ENCODE peak calls at places on chromosomes 16 and 17, in ten cellular contexts. One of them, this sample, is unnamed.

GRCh38 chr16:85956426-85956825 is 57.5 kb downstream of the IRF8 start:
- DNase-seq in CD8-positive, alpha-beta T cell: no peak
- DNase-seq in body of pancreas: no peak
- DNase-seq in foreskin keratinocyte: no peak
- DNase-seq in tibial nerve: no peak
- DNase-seq in ascending aorta: no peak
- DNase-seq in mammary epithelial cell: no peak
- DNase-seq in RWPE1: no peak
- DNase-seq in ovary: no peak
- DNase-seq in dorsolateral prefrontal cortex: no peak
- DNase-seq in this sample: no peak

GRCh38 chr16:30377050-30377811 is 2.6 kb downstream of the MYL11 start:
- DNase-seq in CD8-positive, alpha-beta T cell: no peak
- DNase-seq in body of pancreas: no peak
- DNase-seq in foreskin keratinocyte: no peak
- DNase-seq in tibial nerve: no peak
- DNase-seq in ascending aorta: no peak
- DNase-seq in mammary epithelial cell: no peak
- DNase-seq in RWPE1: no peak
- DNase-seq in ovary: no peak
- DNase-seq in dorsolateral prefrontal cortex: no peak
- DNase-seq in this sample: no peak

GRCh38 chr17:61659437-61659836 is 68.4 kb upstream of the NACA2 start:
- DNase-seq in CD8-positive, alpha-beta T cell: no peak
- DNase-seq in body of pancreas: no peak
- DNase-seq in foreskin keratinocyte: no peak
- DNase-seq in tibial nerve: no peak
- DNase-seq in ascending aorta: no peak
- DNase-seq in mammary epithelial cell: no peak
- DNase-seq in RWPE1: no peak
- DNase-seq in ovary: no peak
- DNase-seq in dorsolateral prefrontal cortex: no peak
- DNase-seq in this sample: no peak

GRCh38 chr17:78707016-78707415 is 75.1 kb downstream of the CYTH1 start:
- DNase-seq in CD8-positive, alpha-beta T cell: no peak
- DNase-seq in body of pancreas: no peak
- DNase-seq in foreskin keratinocyte: no peak
- DNase-seq in tibial nerve: no peak
- DNase-seq in ascending aorta: no peak
- DNase-seq in mammary epithelial cell: peak; percentile 71
- DNase-seq in RWPE1: no peak
- DNase-seq in ovary: no peak
- DNase-seq in dorsolateral prefrontal cortex: no peak
- DNase-seq in this sample: no peak

GRCh38 chr17:16106161-16106891 is 106.7 kb downstream of the TTC19 start:
- DNase-seq in CD8-positive, alpha-beta T cell: no peak
- DNase-seq in body of pancreas: no peak
- DNase-seq in foreskin keratinocyte: no peak
- DNase-seq in tibial nerve: no peak
- DNase-seq in ascending aorta: no peak
- DNase-seq in mammary epithelial cell: no peak
- DNase-seq in RWPE1: no peak
- DNase-seq in ovary: no peak
- DNase-seq in dorsolateral prefrontal cortex: no peak
- DNase-seq in this sample: no peak

GRCh38 chr16:50596762-50597450 is 48.7 kb downstream of the NKD1 start:
- DNase-seq in CD8-positive, alpha-beta T cell: no peak
- DNase-seq in body of pancreas: no peak
- DNase-seq in foreskin keratinocyte: no peak
- DNase-seq in tibial nerve: no peak
- DNase-seq in ascending aorta: no peak
- DNase-seq in mammary epithelial cell: no peak
- DNase-seq in RWPE1: no peak
- DNase-seq in ovary: no peak
- DNase-seq in dorsolateral prefrontal cortex: no peak
- DNase-seq in this sample: no peak

GRCh38 chr16:55323637-55324490 is at the start of gene IRX6:
- DNase-seq in CD8-positive, alpha-beta T cell: no peak
- DNase-seq in body of pancreas: no peak
- DNase-seq in foreskin keratinocyte: no peak
- DNase-seq in tibial nerve: no peak
- DNase-seq in ascending aorta: no peak
- DNase-seq in mammary epithelial cell: peak; percentile 37
- DNase-seq in RWPE1: no peak
- DNase-seq in ovary: no peak
- DNase-seq in dorsolateral prefrontal cortex: no peak
- DNase-seq in this sample: no peak

GRCh38 chr17:77375917-77376651 is 235.3 kb downstream of the SEC14L1 start:
- DNase-seq in CD8-positive, alpha-beta T cell: peak; percentile 79
- DNase-seq in body of pancreas: no peak
- DNase-seq in foreskin keratinocyte: no peak
- DNase-seq in tibial nerve: no peak
- DNase-seq in ascending aorta: no peak
- DNase-seq in mammary epithelial cell: peak; percentile 59
- DNase-seq in RWPE1: no peak
- DNase-seq in ovary: peak; percentile 60
- DNase-seq in dorsolateral prefrontal cortex: no peak
- DNase-seq in this sample: no peak

GRCh38 chr17:5826384-5826783 is 242.1 kb upstream of the NLRP1 start:
- DNase-seq in CD8-positive, alpha-beta T cell: no peak
- DNase-seq in body of pancreas: no peak
- DNase-seq in foreskin keratinocyte: peak; percentile 66
- DNase-seq in tibial nerve: no peak
- DNase-seq in ascending aorta: no peak
- DNase-seq in mammary epithelial cell: peak; percentile 70
- DNase-seq in RWPE1: peak; percentile 28
- DNase-seq in ovary: no peak
- DNase-seq in dorsolateral prefrontal cortex: no peak
- DNase-seq in this sample: no peak

GRCh38 chr17:602436-602835 is 112.2 kb downstream of the VPS53 start:
- DNase-seq in CD8-positive, alpha-beta T cell: no peak
- DNase-seq in body of pancreas: no peak
- DNase-seq in foreskin keratinocyte: no peak
- DNase-seq in tibial nerve: no peak
- DNase-seq in ascending aorta: no peak
- DNase-seq in mammary epithelial cell: no peak
- DNase-seq in RWPE1: no peak
- DNase-seq in ovary: no peak
- DNase-seq in dorsolateral prefrontal cortex: no peak
- DNase-seq in this sample: no peak

GRCh38 chr16:89388536-89388935 is 101.8 kb downstream of the ANKRD11 start:
- DNase-seq in CD8-positive, alpha-beta T cell: no peak
- DNase-seq in body of pancreas: no peak
- DNase-seq in foreskin keratinocyte: no peak
- DNase-seq in tibial nerve: no peak
- DNase-seq in ascending aorta: no peak
- DNase-seq in mammary epithelial cell: no peak
- DNase-seq in RWPE1: no peak
- DNase-seq in ovary: no peak
- DNase-seq in dorsolateral prefrontal cortex: no peak
- DNase-seq in this sample: no peak

GRCh38 chr17:18937981-18938691 is 13.8 kb upstream of the SLC5A10 start:
- DNase-seq in CD8-positive, alpha-beta T cell: no peak
- DNase-seq in body of pancreas: no peak
- DNase-seq in foreskin keratinocyte: no peak
- DNase-seq in tibial nerve: no peak
- DNase-seq in ascending aorta: no peak
- DNase-seq in mammary epithelial cell: no peak
- DNase-seq in RWPE1: no peak
- DNase-seq in ovary: no peak
- DNase-seq in dorsolateral prefrontal cortex: no peak
- DNase-seq in this sample: no peak

GRCh38 chr17:32341141-32341856 is 674 bp downstream of the C17orf75 start:
- DNase-seq in CD8-positive, alpha-beta T cell: peak; percentile 46
- DNase-seq in body of pancreas: peak; percentile 26
- DNase-seq in foreskin keratinocyte: peak; percentile 19
- DNase-seq in tibial nerve: no peak
- DNase-seq in ascending aorta: no peak
- DNase-seq in mammary epithelial cell: peak; percentile 21
- DNase-seq in RWPE1: no peak
- DNase-seq in ovary: no peak
- DNase-seq in dorsolateral prefrontal cortex: no peak
- DNase-seq in this sample: peak; percentile 72

GRCh38 chr17:4895676-4896331 is 3.5 kb upstream of the C17orf107 start:
- DNase-seq in CD8-positive, alpha-beta T cell: no peak
- DNase-seq in body of pancreas: no peak
- DNase-seq in foreskin keratinocyte: no peak
- DNase-seq in tibial nerve: no peak
- DNase-seq in ascending aorta: no peak
- DNase-seq in mammary epithelial cell: no peak
- DNase-seq in RWPE1: no peak
- DNase-seq in ovary: no peak
- DNase-seq in dorsolateral prefrontal cortex: no peak
- DNase-seq in this sample: no peak

GRCh38 chr17:60355663-60356594 is 36.0 kb downstream of the USP32 start:
- DNase-seq in CD8-positive, alpha-beta T cell: no peak
- DNase-seq in body of pancreas: peak; percentile 10
- DNase-seq in foreskin keratinocyte: no peak
- DNase-seq in tibial nerve: no peak
- DNase-seq in ascending aorta: no peak
- DNase-seq in mammary epithelial cell: no peak
- DNase-seq in RWPE1: no peak
- DNase-seq in ovary: no peak
- DNase-seq in dorsolateral prefrontal cortex: no peak
- DNase-seq in this sample: no peak

GRCh38 chr16:70018254-70018653 is 67.1 kb downstream of the CLEC18A start:
- DNase-seq in CD8-positive, alpha-beta T cell: peak; percentile 52
- DNase-seq in body of pancreas: peak; percentile 31
- DNase-seq in foreskin keratinocyte: peak; percentile 2
- DNase-seq in tibial nerve: no peak
- DNase-seq in ascending aorta: no peak
- DNase-seq in mammary epithelial cell: peak; percentile 27
- DNase-seq in RWPE1: no peak
- DNase-seq in ovary: no peak
- DNase-seq in dorsolateral prefrontal cortex: no peak
- DNase-seq in this sample: peak; percentile 19

GRCh38 chr17:42387663-42388380 is 420 bp downstream of the STAT3 start:
- DNase-seq in CD8-positive, alpha-beta T cell: peak; percentile 38
- DNase-seq in body of pancreas: peak; percentile 76
- DNase-seq in foreskin keratinocyte: no peak
- DNase-seq in tibial nerve: no peak
- DNase-seq in ascending aorta: peak; percentile 78
- DNase-seq in mammary epithelial cell: peak; percentile 62
- DNase-seq in RWPE1: peak; percentile 49
- DNase-seq in ovary: peak; percentile 56
- DNase-seq in dorsolateral prefrontal cortex: no peak
- DNase-seq in this sample: peak; percentile 18

GRCh38 chr16:68995011-68995504 is 110.4 kb upstream of the HAS3 start:
- DNase-seq in CD8-positive, alpha-beta T cell: no peak
- DNase-seq in body of pancreas: peak; percentile 33
- DNase-seq in foreskin keratinocyte: peak; percentile 98
- DNase-seq in tibial nerve: no peak
- DNase-seq in ascending aorta: no peak
- DNase-seq in mammary epithelial cell: peak; percentile 98
- DNase-seq in RWPE1: peak; percentile 74
- DNase-seq in ovary: no peak
- DNase-seq in dorsolateral prefrontal cortex: no peak
- DNase-seq in this sample: no peak
- TF ChIP-seq CTCF in CD8-positive, alpha-beta T cell: no peak
- TF ChIP-seq CTCF in body of pancreas: no peak
- TF ChIP-seq CTCF in foreskin keratinocyte: peak; percentile 76
- TF ChIP-seq CTCF in tibial nerve: no peak
- TF ChIP-seq CTCF in ascending aorta: no peak
- TF ChIP-seq CTCF in mammary epithelial cell: peak; percentile 59
- TF ChIP-seq CTCF in RWPE1: peak; percentile 48
- TF ChIP-seq CTCF in ovary: no peak
- TF ChIP-seq CTCF in dorsolateral prefrontal cortex: peak; percentile 22
- TF ChIP-seq CTCF in this sample: peak; percentile 11

DNA sequence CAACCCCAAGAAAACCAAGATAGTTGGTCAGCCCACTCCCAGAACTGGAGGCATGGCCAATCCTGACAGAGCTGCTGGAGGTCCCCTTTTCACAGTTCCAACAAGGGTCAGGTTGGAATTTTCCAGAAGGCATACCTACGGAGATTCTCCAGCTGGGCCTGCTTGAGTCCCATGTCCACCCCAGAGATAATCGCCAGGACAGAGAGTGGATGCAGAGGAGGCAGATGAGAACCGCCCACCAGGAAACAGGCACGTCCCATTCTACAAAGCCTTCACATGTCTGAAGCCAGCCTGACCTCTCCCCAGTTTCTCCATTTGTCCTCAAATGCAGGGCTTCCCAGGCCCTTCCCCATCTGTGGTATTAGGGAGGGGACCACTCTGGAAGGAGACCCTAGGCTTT is 47.4 kb upstream of the SMURF2 start:
- DNase-seq in CD8-positive, alpha-beta T cell: no peak
- DNase-seq in body of pancreas: no peak
- DNase-seq in foreskin keratinocyte: no peak
- DNase-seq in tibial nerve: no peak
- DNase-seq in ascending aorta: no peak
- DNase-seq in mammary epithelial cell: no peak
- DNase-seq in RWPE1: no peak
- DNase-seq in ovary: no peak
- DNase-seq in dorsolateral prefrontal cortex: no peak
- DNase-seq in this sample: no peak
- H3K27ac ChIP-seq in CD8-positive, alpha-beta T cell: no peak overlapping the region
- H3K27ac ChIP-seq in body of pancreas: no peak overlapping the region
- H3K27ac ChIP-seq in foreskin keratinocyte: peak overlapping the region; percentile 37
- H3K27ac ChIP-seq in tibial nerve: no peak overlapping the region
- H3K27ac ChIP-seq in ascending aorta: peak overlapping the region; percentile 80
- H3K27ac ChIP-seq in mammary epithelial cell: no peak overlapping the region
- H3K27ac ChIP-seq in RWPE1: peak overlapping the region; percentile 16
- H3K27ac ChIP-seq in ovary: no peak overlapping the region
- H3K27ac ChIP-seq in dorsolateral prefrontal cortex: peak overlapping the region; percentile 12
- H3K27ac ChIP-seq in this sample: peak overlapping the region; percentile 73

GRCh38 chr17:14354807-14355206 is 53.9 kb downstream of the HS3ST3B1 start:
- DNase-seq in CD8-positive, alpha-beta T cell: no peak
- DNase-seq in body of pancreas: no peak
- DNase-seq in foreskin keratinocyte: no peak
- DNase-seq in tibial nerve: no peak
- DNase-seq in ascending aorta: no peak
- DNase-seq in mammary epithelial cell: no peak
- DNase-seq in RWPE1: no peak
- DNase-seq in ovary: no peak
- DNase-seq in dorsolateral prefrontal cortex: no peak
- DNase-seq in this sample: no peak
- TF ChIP-seq CTCF in CD8-positive, alpha-beta T cell: no peak
- TF ChIP-seq CTCF in body of pancreas: no peak
- TF ChIP-seq CTCF in foreskin keratinocyte: no peak
- TF ChIP-seq CTCF in tibial nerve: no peak
- TF ChIP-seq CTCF in ascending aorta: no peak
- TF ChIP-seq CTCF in mammary epithelial cell: no peak
- TF ChIP-seq CTCF in RWPE1: no peak
- TF ChIP-seq CTCF in ovary: no peak
- TF ChIP-seq CTCF in dorsolateral prefrontal cortex: no peak
- TF ChIP-seq CTCF in this sample: no peak

DNA sequence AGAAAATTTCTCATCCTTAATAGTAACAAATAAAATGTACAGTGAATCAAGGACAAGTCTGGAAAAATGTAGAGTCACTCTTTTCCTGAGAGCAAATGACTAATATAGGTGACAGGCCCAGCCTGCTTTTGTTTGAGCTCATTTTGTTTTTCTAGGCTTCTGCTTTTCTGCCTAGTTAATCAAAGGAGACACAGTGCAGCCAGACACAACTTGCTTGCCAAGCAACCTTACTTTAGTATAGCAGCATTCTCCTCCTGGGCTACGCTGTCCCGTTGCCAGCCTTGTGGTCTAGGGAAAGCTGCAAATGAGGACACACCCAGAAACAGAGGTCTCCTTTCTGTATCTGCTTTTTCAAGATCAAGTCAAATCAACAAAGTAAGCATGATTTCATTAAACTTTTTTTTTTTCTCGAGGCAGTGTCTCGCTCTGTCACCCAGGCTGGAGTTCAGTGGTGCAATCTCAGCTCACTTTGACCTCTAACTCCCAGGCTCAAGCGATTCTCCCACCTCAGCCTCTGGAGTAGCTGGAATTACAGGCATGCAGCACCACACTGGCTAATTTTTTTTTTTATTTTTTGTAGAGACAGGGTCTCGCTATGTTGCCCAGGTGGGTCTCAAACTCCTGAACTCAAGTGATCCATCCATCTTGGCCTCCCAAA is 17.2 kb downstream of the GINS3 start:
- DNase-seq in CD8-positive, alpha-beta T cell: no peak
- DNase-seq in body of pancreas: peak; percentile 17
- DNase-seq in foreskin keratinocyte: no peak
- DNase-seq in tibial nerve: peak; percentile 42
- DNase-seq in ascending aorta: no peak
- DNase-seq in mammary epithelial cell: peak; percentile 90
- DNase-seq in RWPE1: peak; percentile 19
- DNase-seq in ovary: no peak
- DNase-seq in dorsolateral prefrontal cortex: peak; percentile 39
- DNase-seq in this sample: no peak
- H3K27ac ChIP-seq in CD8-positive, alpha-beta T cell: no peak overlapping the region
- H3K27ac ChIP-seq in body of pancreas: no peak overlapping the region
- H3K27ac ChIP-seq in foreskin keratinocyte: no peak overlapping the region
- H3K27ac ChIP-seq in tibial nerve: no peak overlapping the region
- H3K27ac ChIP-seq in ascending aorta: no peak overlapping the region
- H3K27ac ChIP-seq in mammary epithelial cell: peak overlapping the region; percentile 31
- H3K27ac ChIP-seq in RWPE1: peak overlapping the region; percentile 73
- H3K27ac ChIP-seq in ovary: no peak overlapping the region
- H3K27ac ChIP-seq in dorsolateral prefrontal cortex: no peak overlapping the region
- H3K27ac ChIP-seq in this sample: no peak overlapping the region